ENCODE peak calls at places on chromosomes 16 and 17, in eight cellular contexts. One of them, this sample, is unnamed.

GRCh38 chr17:65163990-65164495 is 26.9 kb downstream of the RGS9 start:
- DNase-seq in choroid plexus epithelial cell: peak; percentile 52
- DNase-seq in AG04450: no peak
- DNase-seq in DND-41: peak; percentile 44
- DNase-seq in endodermal cell: no peak
- DNase-seq in heart left ventricle: no peak
- DNase-seq in esophagus muscularis mucosa: no peak
- DNase-seq in transverse colon: peak; percentile 42
- DNase-seq in this sample: peak; percentile 83

GRCh38 chr17:73516356-73516755 is 127.9 kb downstream of the SDK2 start:
- DNase-seq in transverse colon: no peak
- DNase-seq in endodermal cell: no peak
- DNase-seq in choroid plexus epithelial cell: no peak
- DNase-seq in heart left ventricle: no peak
- DNase-seq in esophagus muscularis mucosa: no peak
- DNase-seq in DND-41: no peak
- DNase-seq in AG04450: no peak
- DNase-seq in this sample: no peak

GRCh38 chr16:64627781-64628180 is 494.1 kb downstream of the CDH11 start:
- DNase-seq in AG04450: no peak
- DNase-seq in endodermal cell: no peak
- DNase-seq in DND-41: no peak
- DNase-seq in esophagus muscularis mucosa: no peak
- DNase-seq in choroid plexus epithelial cell: no peak
- DNase-seq in transverse colon: no peak
- DNase-seq in heart left ventricle: peak; percentile 54
- DNase-seq in this sample: no peak

GRCh38 chr17:33387406-33387805 is 94.3 kb upstream of the ASIC2 start:
- DNase-seq in choroid plexus epithelial cell: no peak
- DNase-seq in AG04450: no peak
- DNase-seq in DND-41: no peak
- DNase-seq in transverse colon: no peak
- DNase-seq in endodermal cell: no peak
- DNase-seq in esophagus muscularis mucosa: no peak
- DNase-seq in heart left ventricle: no peak
- DNase-seq in this sample: no peak

GRCh38 chr17:35788504-35788998 is 6.9 kb downstream of the MMP28 start:
- DNase-seq in esophagus muscularis mucosa: no peak
- DNase-seq in heart left ventricle: no peak
- DNase-seq in choroid plexus epithelial cell: peak; percentile 90
- DNase-seq in DND-41: no peak
- DNase-seq in AG04450: no peak
- DNase-seq in transverse colon: no peak
- DNase-seq in endodermal cell: no peak
- DNase-seq in this sample: peak; percentile 97

GRCh38 chr16:57633383-57634064 is 5.1 kb downstream of the ADGRG1 start:
- DNase-seq in endodermal cell: no peak
- DNase-seq in AG04450: no peak
- DNase-seq in DND-41: no peak
- DNase-seq in choroid plexus epithelial cell: no peak
- DNase-seq in transverse colon: no peak
- DNase-seq in heart left ventricle: no peak
- DNase-seq in esophagus muscularis mucosa: no peak
- DNase-seq in this sample: no peak

GRCh38 chr17:58626905-58627304 is 64.9 kb downstream of the TEX14 start:
- DNase-seq in heart left ventricle: no peak
- DNase-seq in DND-41: no peak
- DNase-seq in AG04450: no peak
- DNase-seq in endodermal cell: no peak
- DNase-seq in transverse colon: no peak
- DNase-seq in esophagus muscularis mucosa: no peak
- DNase-seq in choroid plexus epithelial cell: no peak
- DNase-seq in this sample: no peak

GRCh38 chr17:71461504-71462197 is 659.2 kb upstream of the SOX9 start:
- DNase-seq in heart left ventricle: no peak
- DNase-seq in DND-41: no peak
- DNase-seq in esophagus muscularis mucosa: no peak
- DNase-seq in endodermal cell: no peak
- DNase-seq in choroid plexus epithelial cell: no peak
- DNase-seq in transverse colon: no peak
- DNase-seq in AG04450: no peak
- DNase-seq in this sample: no peak

GRCh38 chr17:45364531-45365390 is 47.9 kb upstream of the MAP3K14 start:
- DNase-seq in DND-41: no peak
- DNase-seq in choroid plexus epithelial cell: peak; percentile 63
- DNase-seq in esophagus muscularis mucosa: no peak
- DNase-seq in AG04450: no peak
- DNase-seq in endodermal cell: peak; percentile 96
- DNase-seq in transverse colon: no peak
- DNase-seq in heart left ventricle: no peak
- DNase-seq in this sample: no peak

DNA sequence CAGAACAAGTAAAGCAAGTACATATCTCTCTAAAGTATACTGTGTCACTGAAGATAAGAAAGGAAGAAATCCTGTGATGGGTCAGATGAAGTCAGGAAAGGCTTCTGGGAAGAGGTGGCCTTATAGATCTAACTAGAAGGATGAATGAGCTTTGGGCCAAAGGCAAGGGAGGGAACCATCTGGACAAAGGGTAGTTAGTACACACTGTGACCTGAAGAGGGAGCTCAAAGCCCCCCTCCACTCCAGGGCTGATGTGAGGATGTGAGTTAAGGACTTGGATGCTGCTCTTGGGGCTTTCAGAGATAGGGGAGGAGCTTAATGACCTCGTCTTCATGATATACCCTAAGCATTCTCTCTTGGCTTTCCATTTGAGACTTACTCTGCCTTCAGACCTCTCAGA is 185.3 kb upstream of the CACNG3 start:
- DNase-seq in endodermal cell: peak; percentile 87
- DNase-seq in choroid plexus epithelial cell: peak; percentile 29
- DNase-seq in AG04450: no peak
- DNase-seq in transverse colon: no peak
- DNase-seq in heart left ventricle: no peak
- DNase-seq in esophagus muscularis mucosa: no peak
- DNase-seq in DND-41: peak; percentile 43
- DNase-seq in this sample: peak; percentile 4
- TF ChIP-seq CTCF in endodermal cell: peak; percentile 93
- TF ChIP-seq CTCF in choroid plexus epithelial cell: peak; percentile 48
- TF ChIP-seq CTCF in AG04450: peak; percentile 45
- TF ChIP-seq CTCF in transverse colon: no peak
- TF ChIP-seq CTCF in heart left ventricle: peak; percentile 41
- TF ChIP-seq CTCF in esophagus muscularis mucosa: no peak
- TF ChIP-seq CTCF in DND-41: peak; percentile 70
- TF ChIP-seq CTCF in this sample: no peak

GRCh38 chr17:68759002-68759342 is 157.8 kb upstream of the FAM20A start:
- DNase-seq in endodermal cell: no peak
- DNase-seq in DND-41: no peak
- DNase-seq in transverse colon: no peak
- DNase-seq in AG04450: no peak
- DNase-seq in esophagus muscularis mucosa: no peak
- DNase-seq in heart left ventricle: no peak
- DNase-seq in choroid plexus epithelial cell: no peak
- DNase-seq in this sample: no peak
- H3K4me3 ChIP-seq in endodermal cell: no peak overlapping the region
- H3K4me3 ChIP-seq in DND-41: no peak overlapping the region
- H3K4me3 ChIP-seq in transverse colon: no peak overlapping the region
- H3K4me3 ChIP-seq in AG04450: no peak overlapping the region
- H3K4me3 ChIP-seq in esophagus muscularis mucosa: no peak overlapping the region
- H3K4me3 ChIP-seq in heart left ventricle: no peak overlapping the region
- H3K4me3 ChIP-seq in choroid plexus epithelial cell: no peak overlapping the region
- H3K4me3 ChIP-seq in this sample: no peak overlapping the region

GRCh38 chr17:14833201-14833773 is 431.8 kb downstream of the PMP22 start:
- DNase-seq in esophagus muscularis mucosa: no peak
- DNase-seq in transverse colon: no peak
- DNase-seq in AG04450: peak; percentile 74
- DNase-seq in DND-41: peak; percentile 9
- DNase-seq in heart left ventricle: no peak
- DNase-seq in choroid plexus epithelial cell: peak; percentile 88
- DNase-seq in endodermal cell: no peak
- DNase-seq in this sample: peak; percentile 89
- TF ChIP-seq CTCF in esophagus muscularis mucosa: no peak
- TF ChIP-seq CTCF in transverse colon: no peak
- TF ChIP-seq CTCF in AG04450: no peak
- TF ChIP-seq CTCF in DND-41: no peak
- TF ChIP-seq CTCF in heart left ventricle: no peak
- TF ChIP-seq CTCF in choroid plexus epithelial cell: no peak
- TF ChIP-seq CTCF in endodermal cell: no peak
- TF ChIP-seq CTCF in this sample: no peak

DNA sequence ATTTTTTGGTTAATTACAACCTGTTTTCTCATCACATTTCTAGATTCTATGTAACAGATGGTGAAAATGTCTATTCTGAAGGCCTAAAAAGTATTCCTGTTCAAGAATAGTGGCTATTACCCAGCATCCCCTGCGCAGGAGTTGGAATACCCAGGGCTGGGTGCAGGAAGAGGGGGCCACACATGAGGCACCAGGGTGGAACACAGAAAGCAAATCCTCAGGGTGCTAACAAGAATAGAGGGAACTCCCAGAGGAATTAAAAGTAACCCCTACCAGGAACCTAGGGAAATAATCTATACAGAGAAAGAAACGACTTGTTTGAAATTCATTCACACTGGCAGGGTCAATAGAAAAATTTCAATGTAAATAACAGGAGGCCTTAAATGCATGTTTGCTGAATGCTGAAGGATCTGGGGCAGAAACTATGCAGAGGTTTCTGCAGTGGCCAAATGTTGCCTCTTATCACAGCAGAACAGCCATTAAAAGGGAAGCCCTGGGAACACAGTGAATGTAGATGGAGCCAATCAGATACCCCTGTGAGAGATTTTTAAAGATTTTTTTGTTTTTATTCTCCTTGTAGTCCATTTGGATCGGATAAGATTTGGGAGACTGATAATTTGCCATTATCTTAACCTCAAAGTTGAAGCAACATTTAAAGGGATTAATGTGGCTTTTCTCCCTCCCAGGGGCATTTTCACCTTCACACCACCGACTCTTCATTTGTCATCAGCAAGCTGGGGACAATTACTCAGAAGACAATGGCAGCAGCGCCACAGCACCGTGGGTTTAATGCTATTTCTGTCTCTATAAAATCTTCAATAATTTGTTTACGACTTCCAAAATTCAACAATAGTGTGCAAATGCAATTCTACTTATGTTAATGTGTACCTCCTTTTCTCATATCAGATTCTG is 196.0 kb upstream of the PSMD7 start:
- DNase-seq in AG04450: no peak
- DNase-seq in transverse colon: no peak
- DNase-seq in choroid plexus epithelial cell: no peak
- DNase-seq in DND-41: no peak
- DNase-seq in heart left ventricle: no peak
- DNase-seq in endodermal cell: peak; percentile 65
- DNase-seq in esophagus muscularis mucosa: no peak
- DNase-seq in this sample: no peak
- H3K4me3 ChIP-seq in AG04450: no peak overlapping the region
- H3K4me3 ChIP-seq in transverse colon: no peak overlapping the region
- H3K4me3 ChIP-seq in choroid plexus epithelial cell: no peak overlapping the region
- H3K4me3 ChIP-seq in DND-41: no peak overlapping the region
- H3K4me3 ChIP-seq in heart left ventricle: no peak overlapping the region
- H3K4me3 ChIP-seq in endodermal cell: no peak overlapping the region
- H3K4me3 ChIP-seq in esophagus muscularis mucosa: no peak overlapping the region
- H3K4me3 ChIP-seq in this sample: no peak overlapping the region